ENCODE peak calls at places on chromosome 20, in four cellular contexts. One of them, this sample, is unnamed.

GRCh38 chr20:48236485-48237055 is 451.3 kb upstream of the SULF2 start:
- DNase-seq in pancreas: no peak
- DNase-seq in PC-3: no peak
- DNase-seq in tibial artery: no peak
- DNase-seq in this sample: no peak

GRCh38 chr20:60034231-60035110 is 76.2 kb downstream of the CDH26 start:
- DNase-seq in tibial artery: no peak
- DNase-seq in pancreas: no peak
- DNase-seq in PC-3: no peak
- DNase-seq in this sample: peak

GRCh38 chr20:53829706-53830521 is 236.3 kb upstream of the ZNF217 start:
- DNase-seq in PC-3: peak
- DNase-seq in pancreas: no peak
- DNase-seq in tibial artery: no peak
- DNase-seq in this sample: no peak

GRCh38 chr20:4012631-4013030 is 2.7 kb downstream of the RNF24 start:
- DNase-seq in PC-3: peak
- DNase-seq in pancreas: no peak
- DNase-seq in tibial artery: no peak
- DNase-seq in this sample: no peak

GRCh38 chr20:5353624-5354496 is 37.1 kb upstream of the PROKR2 start:
- DNase-seq in pancreas: no peak
- DNase-seq in PC-3: peak
- DNase-seq in tibial artery: no peak
- DNase-seq in this sample: no peak

GRCh38 chr20:4573564-4574355 is 147.9 kb upstream of the PRND start:
- DNase-seq in PC-3: peak
- DNase-seq in pancreas: no peak
- DNase-seq in tibial artery: no peak
- DNase-seq in this sample: no peak

GRCh38 chr20:34181484-34181883 is 59.7 kb upstream of the ASIP start:
- DNase-seq in PC-3: no peak
- DNase-seq in pancreas: no peak
- DNase-seq in tibial artery: no peak
- DNase-seq in this sample: no peak

GRCh38 chr20:35108921-35109320 is 16.3 kb upstream of the TRPC4AP start:
- DNase-seq in tibial artery: no peak
- DNase-seq in PC-3: peak
- DNase-seq in pancreas: no peak
- DNase-seq in this sample: no peak

GRCh38 chr20:63941282-63942060 is 14.7 kb downstream of the UCKL1 start:
- DNase-seq in PC-3: peak
- DNase-seq in pancreas: peak
- DNase-seq in tibial artery: peak
- DNase-seq in this sample: no peak

GRCh38 chr20:9884666-9885065 is 45.8 kb upstream of the PAK5 start:
- DNase-seq in pancreas: no peak
- DNase-seq in tibial artery: no peak
- DNase-seq in PC-3: peak
- DNase-seq in this sample: no peak

GRCh38 chr20:5580940-5581708 is 169.1 kb upstream of the SHLD1 start:
- DNase-seq in PC-3: no peak
- DNase-seq in pancreas: no peak
- DNase-seq in tibial artery: no peak
- DNase-seq in this sample: no peak

GRCh38 chr20:49345538-49345937 is 67.7 kb upstream of the ZNFX1 start:
- DNase-seq in tibial artery: peak
- DNase-seq in pancreas: no peak
- DNase-seq in PC-3: peak
- DNase-seq in this sample: no peak

GRCh38 chr20:59151391-59151790 is 12.2 kb upstream of the ZNF831 start:
- DNase-seq in pancreas: no peak
- DNase-seq in tibial artery: no peak
- DNase-seq in PC-3: no peak
- DNase-seq in this sample: no peak

GRCh38 chr20:43691928-43692524 is 25.1 kb downstream of the MYBL2 start:
- DNase-seq in PC-3: peak
- DNase-seq in pancreas: no peak
- DNase-seq in tibial artery: no peak
- DNase-seq in this sample: no peak

GRCh38 chr20:58071500-58071804 is 157.0 kb downstream of the ANKRD60 start:
- DNase-seq in pancreas: no peak
- DNase-seq in tibial artery: no peak
- DNase-seq in PC-3: no peak
- DNase-seq in this sample: no peak

GRCh38 chr20:37142708-37143107 is 36.4 kb upstream of the RPN2 start:
- DNase-seq in pancreas: no peak
- DNase-seq in tibial artery: no peak
- DNase-seq in PC-3: no peak
- DNase-seq in this sample: no peak

GRCh38 chr20:37297066-37297736 is 7.7 kb downstream of the MANBAL start:
- DNase-seq in PC-3: peak
- DNase-seq in tibial artery: no peak
- DNase-seq in pancreas: no peak
- DNase-seq in this sample: no peak

GRCh38 chr20:40992349-40993113 is 36.1 kb upstream of the TOP1 start:
- DNase-seq in tibial artery: no peak
- DNase-seq in PC-3: no peak
- DNase-seq in pancreas: no peak
- DNase-seq in this sample: no peak

GRCh38 chr20:35618372-35619131 is 2.9 kb downstream of the SPAG4 start:
- DNase-seq in PC-3: peak
- DNase-seq in tibial artery: no peak
- DNase-seq in pancreas: peak
- DNase-seq in this sample: peak

GRCh38 chr20:49313271-49313670 is 35.4 kb upstream of the ZNFX1 start:
- DNase-seq in tibial artery: no peak
- DNase-seq in PC-3: no peak
- DNase-seq in pancreas: no peak
- DNase-seq in this sample: no peak

GRCh38 chr20:60630609-60631008 is 621.5 kb upstream of the CDH4 start:
- DNase-seq in pancreas: no peak
- DNase-seq in PC-3: no peak
- DNase-seq in tibial artery: no peak
- DNase-seq in this sample: no peak

GRCh38 chr20:57439432-57439831 is 48.2 kb downstream of the RBM38 start:
- DNase-seq in pancreas: peak
- DNase-seq in PC-3: peak
- DNase-seq in tibial artery: peak
- DNase-seq in this sample: peak

GRCh38 chr20:21380711-21381110 is 16.6 kb downstream of the NKX2-4 start:
- DNase-seq in tibial artery: no peak
- DNase-seq in PC-3: no peak
- DNase-seq in pancreas: peak
- DNase-seq in this sample: no peak

GRCh38 chr20:3889489-3890409 is 562 bp downstream of the PANK2 start:
- DNase-seq in tibial artery: peak
- DNase-seq in PC-3: peak
- DNase-seq in pancreas: peak
- DNase-seq in this sample: no peak

GRCh38 chr20:37450344-37450743 is 70.7 kb upstream of the NNAT start:
- DNase-seq in PC-3: no peak
- DNase-seq in pancreas: no peak
- DNase-seq in tibial artery: no peak
- DNase-seq in this sample: no peak

GRCh38 chr20:19673575-19673974 is 84.5 kb upstream of the RIN2 start:
- DNase-seq in pancreas: no peak
- DNase-seq in PC-3: peak
- DNase-seq in tibial artery: no peak
- DNase-seq in this sample: no peak

GRCh38 chr20:60365063-60365640 is 406.9 kb downstream of the CDH26 start:
- DNase-seq in pancreas: no peak
- DNase-seq in tibial artery: no peak
- DNase-seq in PC-3: no peak
- DNase-seq in this sample: no peak

GRCh38 chr20:64188682-64189529 is 24.7 kb downstream of the MYT1 start:
- DNase-seq in pancreas: no peak
- DNase-seq in PC-3: peak
- DNase-seq in tibial artery: no peak
- DNase-seq in this sample: no peak

GRCh38 chr20:58432190-58432954 is 43.3 kb downstream of the VAPB start:
- DNase-seq in PC-3: no peak
- DNase-seq in tibial artery: no peak
- DNase-seq in pancreas: no peak
- DNase-seq in this sample: no peak

GRCh38 chr20:58048096-58048702 is 180.3 kb downstream of the ANKRD60 start:
- DNase-seq in tibial artery: no peak
- DNase-seq in pancreas: no peak
- DNase-seq in PC-3: peak
- DNase-seq in this sample: no peak

GRCh38 chr20:46933150-46933549 is 38.5 kb downstream of the EYA2 start:
- DNase-seq in pancreas: no peak
- DNase-seq in tibial artery: no peak
- DNase-seq in PC-3: no peak
- DNase-seq in this sample: no peak

GRCh38 chr20:46930940-46931339 is 36.3 kb downstream of the EYA2 start:
- DNase-seq in tibial artery: no peak
- DNase-seq in pancreas: no peak
- DNase-seq in PC-3: no peak
- DNase-seq in this sample: no peak

GRCh38 chr20:46928580-46929132 is 34.0 kb downstream of the EYA2 start:
- DNase-seq in PC-3: no peak
- DNase-seq in tibial artery: peak
- DNase-seq in pancreas: no peak
- DNase-seq in this sample: no peak

GRCh38 chr20:46929902-46930301 is 35.3 kb downstream of the EYA2 start:
- DNase-seq in pancreas: no peak
- DNase-seq in tibial artery: no peak
- DNase-seq in PC-3: no peak
- DNase-seq in this sample: no peak

DNA sequence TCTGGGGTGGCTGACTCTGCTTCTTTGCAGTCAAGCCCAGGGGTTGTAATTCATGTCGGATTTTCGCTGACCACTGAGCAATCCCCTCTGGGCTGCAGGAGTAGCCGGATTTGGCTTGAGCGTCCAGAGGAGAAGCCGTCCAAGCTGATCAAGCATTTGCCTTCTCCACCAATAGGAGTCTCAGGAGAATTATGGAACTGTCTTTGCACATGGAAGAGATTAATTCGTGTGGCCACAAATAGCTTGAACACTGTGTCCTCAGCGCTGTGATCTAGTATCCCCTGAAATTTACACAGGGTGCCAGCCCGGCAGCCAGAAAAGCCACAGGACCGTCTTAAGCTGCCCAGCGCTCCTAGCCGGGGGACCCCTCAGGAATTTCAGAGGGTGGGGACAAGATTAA is 37.1 kb downstream of the EYA2 start:
- DNase-seq in tibial artery: peak
- DNase-seq in pancreas: no peak
- DNase-seq in PC-3: no peak
- DNase-seq in this sample: no peak
- H3K4me3 ChIP-seq in tibial artery: no peak
- H3K4me3 ChIP-seq in pancreas: no peak
- H3K4me3 ChIP-seq in PC-3: no peak
- H3K4me3 ChIP-seq in this sample: no peak

GRCh38 chr20:51526105-51526470 is 16.4 kb downstream of the NFATC2 start:
- DNase-seq in tibial artery: no peak
- DNase-seq in PC-3: no peak
- DNase-seq in pancreas: no peak
- DNase-seq in this sample: no peak
- H3K4me3 ChIP-seq in tibial artery: no peak
- H3K4me3 ChIP-seq in PC-3: no peak
- H3K4me3 ChIP-seq in pancreas: no peak
- H3K4me3 ChIP-seq in this sample: no peak

GRCh38 chr20:17227669-17228623 is 1.1 kb downstream of the PCSK2 start:
- DNase-seq in PC-3: no peak
- DNase-seq in pancreas: peak
- DNase-seq in tibial artery: no peak
- DNase-seq in this sample: no peak
- H3K4me3 ChIP-seq in PC-3: no peak
- H3K4me3 ChIP-seq in pancreas: no peak
- H3K4me3 ChIP-seq in tibial artery: no peak
- H3K4me3 ChIP-seq in this sample: no peak

GRCh38 chr20:460180-460579 is 2.2 kb downstream of the TBC1D20 start:
- DNase-seq in tibial artery: no peak
- DNase-seq in PC-3: no peak
- DNase-seq in pancreas: no peak
- DNase-seq in this sample: no peak
- H3K4me3 ChIP-seq in tibial artery: no peak
- H3K4me3 ChIP-seq in PC-3: peak
- H3K4me3 ChIP-seq in pancreas: no peak
- H3K4me3 ChIP-seq in this sample: peak

GRCh38 chr20:2619961-2620595 is 32.4 kb upstream of the NOP56 start:
- DNase-seq in tibial artery: no peak
- DNase-seq in PC-3: peak
- DNase-seq in pancreas: no peak
- DNase-seq in this sample: no peak
- H3K4me3 ChIP-seq in tibial artery: no peak
- H3K4me3 ChIP-seq in PC-3: no peak
- H3K4me3 ChIP-seq in pancreas: no peak
- H3K4me3 ChIP-seq in this sample: no peak

DNA sequence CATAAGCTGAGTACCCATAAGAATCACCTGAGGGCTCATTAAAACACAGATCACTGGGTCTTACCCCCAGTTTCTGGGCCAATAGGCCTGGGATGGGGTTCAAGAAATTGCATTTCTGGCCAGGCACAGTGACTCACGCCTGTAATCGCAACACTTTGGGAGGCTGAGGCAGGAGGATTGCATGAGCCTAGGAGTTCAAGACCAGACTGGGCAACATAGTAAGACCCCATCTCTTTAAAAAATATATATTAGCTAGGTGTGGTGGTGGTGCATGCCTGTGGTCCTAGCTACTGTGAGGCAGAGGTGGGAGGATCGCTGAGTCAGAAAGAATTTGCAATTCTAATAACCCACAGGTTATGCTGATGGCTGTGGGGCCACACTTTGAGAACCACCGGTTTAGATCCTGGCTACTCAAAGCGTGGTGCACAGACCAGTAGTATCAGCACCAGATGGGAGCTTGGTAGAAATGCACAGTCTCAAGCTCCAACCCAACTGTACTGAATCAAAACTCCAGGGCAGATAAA is 2.0 kb downstream of the CCM2L start:
- DNase-seq in PC-3: no peak
- DNase-seq in tibial artery: no peak
- DNase-seq in pancreas: no peak
- DNase-seq in this sample: no peak
- H3K4me3 ChIP-seq in PC-3: no peak
- H3K4me3 ChIP-seq in tibial artery: no peak
- H3K4me3 ChIP-seq in pancreas: no peak
- H3K4me3 ChIP-seq in this sample: peak

GRCh38 chr20:1185781-1186334 is 1.1 kb upstream of the TMEM74B start:
- DNase-seq in pancreas: no peak
- DNase-seq in tibial artery: no peak
- DNase-seq in PC-3: peak
- DNase-seq in this sample: no peak
- H3K4me3 ChIP-seq in pancreas: peak
- H3K4me3 ChIP-seq in tibial artery: peak
- H3K4me3 ChIP-seq in PC-3: peak
- H3K4me3 ChIP-seq in this sample: peak

GRCh38 chr20:23363257-23363649 is 1.3 kb downstream of the GZF1 start:
- DNase-seq in PC-3: no peak
- DNase-seq in tibial artery: no peak
- DNase-seq in pancreas: no peak
- DNase-seq in this sample: peak
- H3K4me3 ChIP-seq in PC-3: peak
- H3K4me3 ChIP-seq in tibial artery: peak
- H3K4me3 ChIP-seq in pancreas: no peak
- H3K4me3 ChIP-seq in this sample: peak

This sample was measured in heart left ventricle.